ENCODE peak calls at places on chromosomes 5 and 9, in six cellular contexts. B is iris pigment epithelial cell, P is HuH-7.5, E is GM18507, O is amniotic stem cell, J is brain microvascular endothelial cell. X is an unnamed sample.

GRCh38 chr9:134317431-134318414 is 8.5 kb upstream of the RXRA start:
- DNase-seq in E (no peak), O (peak; percentile 42), J (no peak), B (no peak), P (no peak), X (no peak)

GRCh38 chr5:181203842-181204560 is 995 bp downstream of the TRIM7 start:
- DNase-seq in O (no peak), J (no peak), E (no peak), B (no peak), P (no peak), X (no peak)

GRCh38 chr5:135986891-135987401 is 32.2 kb upstream of the LECT2 start:
- DNase-seq in B (peak; percentile 49), E (no peak), P (no peak), J (no peak), O (no peak), X (no peak)

GRCh38 chr5:151084363-151084762 is 3.5 kb upstream of the TNIP1 start:
- DNase-seq in O (no peak), J (no peak), P (no peak), E (no peak), B (peak; percentile 75), X (no peak)

GRCh38 chr5:67192719-67193464 is 3.7 kb downstream of the CD180 start:
- DNase-seq in P (no peak), B (no peak), J (no peak), O (no peak), E (no peak), X (no peak)

GRCh38 chr9:120713257-120714087 is 798 bp downstream of the MEGF9 start:
- DNase-seq in B (no peak), P (peak; percentile 41), J (no peak), E (no peak), O (no peak), X (no peak)

GRCh38 chr5:124790261-124790894 is 43.9 kb upstream of the ZNF608 start:
- DNase-seq in J (peak; percentile 43), P (no peak), E (no peak), O (no peak), B (peak; percentile 84), X (no peak)

GRCh38 chr5:126443374-126443851 is 20.2 kb downstream of the GRAMD2B start:
- DNase-seq in B (no peak), P (no peak), O (no peak), J (no peak), E (no peak), X (no peak)

GRCh38 chr5:149363345-149363744 is 5.5 kb downstream of the PCYOX1L start:
- DNase-seq in O (no peak), P (no peak), B (no peak), J (no peak), E (no peak), X (no peak)

GRCh38 chr9:94675008-94675841 is 35.9 kb upstream of the FBP1 start:
- DNase-seq in P (no peak), J (peak; percentile 44), B (peak; percentile 25), E (no peak), O (no peak), X (no peak)

GRCh38 chr5:52867809-52868208 is 80.1 kb downstream of the ITGA1 start:
- DNase-seq in P (no peak), J (peak; percentile 34), B (peak; percentile 79), E (no peak), O (no peak), X (no peak)

GRCh38 chr9:116360974-116361373 is 207.4 kb downstream of the PAPPA start:
- DNase-seq in B (peak; percentile 27), O (no peak), E (no peak), J (no peak), P (no peak), X (no peak)

GRCh38 chr5:139651863-139652787 is 4.0 kb downstream of the CXXC5 start:
- DNase-seq in O (peak; percentile 63), E (no peak), P (peak; percentile 81), J (peak; percentile 90), B (peak; percentile 89), X (peak; percentile 33)

GRCh38 chr5:42992035-42992570 is 48.0 kb downstream of the ANXA2R start:
- DNase-seq in P (peak; percentile 70), B (peak; percentile 90), J (peak; percentile 86), O (peak; percentile 42), E (peak; percentile 43), X (peak; percentile 31)

GRCh38 chr9:120336021-120336752 is 243.8 kb downstream of the CDK5RAP2 start:
- DNase-seq in E (no peak), J (no peak), P (no peak), O (no peak), B (peak; percentile 18), X (no peak)

GRCh38 chr5:2729189-2729588 is 22.3 kb downstream of the IRX2 start:
- DNase-seq in B (no peak), E (no peak), J (no peak), P (no peak), O (no peak), X (no peak)

GRCh38 chr5:98872679-98873078 is 56.1 kb downstream of the CHD1 start:
- DNase-seq in J (peak; percentile 53), E (no peak), P (no peak), O (no peak), B (peak; percentile 79), X (no peak)

GRCh38 chr9:16514131-16514530 is 356.3 kb downstream of the BNC2 start:
- DNase-seq in P (no peak), J (no peak), O (no peak), B (no peak), E (no peak), X (no peak)

GRCh38 chr5:35214051-35214450 is 16.2 kb downstream of the PRLR start:
- DNase-seq in O (no peak), P (no peak), J (no peak), B (no peak), E (no peak), X (no peak)

GRCh38 chr5:2532809-2533208 is 218.7 kb downstream of the IRX2 start:
- DNase-seq in J (no peak), P (no peak), E (no peak), B (no peak), O (no peak), X (no peak)

GRCh38 chr5:147098233-147098790 is 136.5 kb upstream of the STK32A start:
- DNase-seq in P (no peak), O (peak; percentile 12), E (no peak), J (peak; percentile 19), B (peak; percentile 40), X (no peak)

GRCh38 chr9:136275655-136276429 is 28.1 kb downstream of the CCDC187 start:
- DNase-seq in P (no peak), B (no peak), O (no peak), J (no peak), E (no peak), X (no peak)

GRCh38 chr9:2817987-2818386 is 25.9 kb downstream of the PUM3 start:
- DNase-seq in J (no peak), B (peak; percentile 57), E (no peak), O (no peak), P (no peak), X (no peak)